ENCODE peak calls at places on chromosomes 2 and 18, in six cellular contexts. O is cardiac fibroblast, C is cardiac muscle cell, V is SK-N-SH, H is left ventricle myocardium inferior, W is mucosa of descending colon. N is an unnamed sample.

GRCh38 chr2:101310591-101311389 is 2.3 kb upstream of the RNF149 start:
- DNase-seq in O (no peak), H (no peak), V (no peak), W (no peak), C (no peak), N (no peak)

GRCh38 chr2:159106105-159106504 is 137.7 kb downstream of the TANC1 start:
- DNase-seq in V (no peak), W (no peak), C (peak), H (no peak), O (peak), N (no peak)

GRCh38 chr2:13035866-13036265 is 319.1 kb downstream of the TRIB2 start:
- DNase-seq in O (no peak), C (no peak), W (no peak), H (no peak), V (no peak), N (no peak)

GRCh38 chr2:144183744-144184143 is 336.2 kb downstream of the ZEB2 start:
- DNase-seq in O (peak), V (no peak), C (no peak), H (no peak), W (peak), N (peak)

GRCh38 chr2:74138952-74139323 is 8.8 kb downstream of the BOLA3 start:
- DNase-seq in V (no peak), W (no peak), C (no peak), O (no peak), H (no peak), N (no peak)

GRCh38 chr2:31337197-31337596 is 77.3 kb downstream of the XDH start:
- DNase-seq in O (no peak), H (no peak), W (no peak), V (no peak), C (peak), N (no peak)

GRCh38 chr2:8319219-8319618 is 362.6 kb upstream of the ID2 start:
- DNase-seq in C (no peak), O (no peak), V (no peak), W (no peak), H (no peak), N (no peak)

GRCh38 chr18:8468911-8469310 is 140.3 kb upstream of the RAB12 start:
- DNase-seq in O (peak), W (no peak), C (peak), V (no peak), H (peak), N (no peak)

GRCh38 chr18:58537272-58538038 is 91.4 kb downstream of the ALPK2 start:
- DNase-seq in C (no peak), W (no peak), V (no peak), H (no peak), O (no peak), N (no peak)
- H3K4me3 ChIP-seq in C (no peak), W (no peak), V (no peak), H (no peak), O (no peak), N (no peak)

DNA sequence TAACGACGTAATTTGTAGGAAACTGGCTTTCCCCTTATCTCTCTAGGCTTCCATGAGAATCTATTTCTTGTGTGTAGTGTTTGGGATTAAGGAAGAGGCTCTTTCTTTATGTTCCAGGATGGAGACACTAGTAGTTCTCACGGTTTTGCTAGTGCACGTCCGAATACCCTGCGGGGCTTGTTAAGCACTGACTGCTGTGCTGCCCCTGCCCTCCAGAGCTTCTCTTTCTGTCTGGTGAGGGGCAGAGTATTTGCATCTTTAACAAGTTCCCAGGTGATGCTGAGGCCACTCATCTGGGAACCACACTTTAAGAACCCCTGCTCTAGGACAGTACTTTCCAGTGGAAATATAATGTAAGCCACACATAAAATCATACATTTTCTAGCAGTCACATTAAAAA is 76.4 kb downstream of the SPATS2L start:
- DNase-seq in V (no peak), W (no peak), H (no peak), O (no peak), C (no peak), N (no peak)
- H3K4me3 ChIP-seq in V (no peak), W (no peak), H (no peak), O (no peak), C (no peak), N (no peak)

GRCh38 chr2:58614259-58614658 is 373.1 kb upstream of the FANCL start:
- DNase-seq in W (no peak), O (no peak), C (no peak), H (no peak), V (no peak), N (no peak)

GRCh38 chr2:58620896-58621295 is 379.8 kb upstream of the FANCL start:
- DNase-seq in W (no peak), C (no peak), V (no peak), H (no peak), O (no peak), N (no peak)

GRCh38 chr2:58620127-58620526 is 379.0 kb upstream of the FANCL start:
- DNase-seq in H (no peak), W (no peak), C (no peak), O (no peak), V (no peak), N (no peak)
- H3K4me3 ChIP-seq in H (no peak), W (no peak), C (no peak), O (no peak), V (no peak), N (no peak)

GRCh38 chr2:63619328-63619727 is 30.6 kb downstream of the MDH1 start:
- DNase-seq in O (no peak), V (no peak), H (no peak), C (no peak), W (no peak), N (no peak)

GRCh38 chr2:63617360-63617759 is 28.6 kb downstream of the MDH1 start:
- DNase-seq in O (no peak), V (no peak), W (no peak), C (no peak), H (no peak), N (no peak)

GRCh38 chr2:63613391-63613901 is 24.7 kb downstream of the MDH1 start:
- DNase-seq in H (no peak), O (peak), V (no peak), C (peak), W (no peak), N (no peak)

GRCh38 chr2:63614983-63615945 is 26.5 kb downstream of the MDH1 start:
- DNase-seq in W (no peak), C (peak), H (no peak), O (peak), V (no peak), N (no peak)

GRCh38 chr2:63614448-63614968 is 25.7 kb downstream of the MDH1 start:
- DNase-seq in V (no peak), W (no peak), O (peak), C (peak), H (no peak), N (no peak)
- H3K4me3 ChIP-seq in V (no peak), W (no peak), O (no peak), C (no peak), H (no peak), N (no peak)